ENCODE peak calls at places on chromosomes 11 and 22, in four cellular contexts. F is AG10803; V is RWPE2; G is activated CD8-positive, alpha-beta T cell treated with anti-CD3 and anti-CD28 coated beads for 36 hours. P is an unnamed sample.

GRCh38 chr11:100692290-100692689 is 5.2 kb downstream of the ARHGAP42 start:
- DNase-seq in V (no peak), G (no peak), F (no peak), P (no peak)

GRCh38 chr11:94762208-94762607 is 5.9 kb upstream of the AMOTL1 start:
- DNase-seq in V (no peak), G (peak), F (no peak), P (no peak)

GRCh38 chr22:23708270-23708669 is 17.5 kb downstream of the RGL4 start:
- DNase-seq in V (no peak), F (no peak), G (no peak), P (no peak)

GRCh38 chr11:70828498-70829159 is 423.7 kb downstream of the SHANK2 start:
- DNase-seq in G (no peak), F (peak), V (no peak), P (no peak)

GRCh38 chr22:31893460-31893859 is 50.9 kb upstream of the YWHAH start:
- DNase-seq in F (no peak), G (no peak), V (no peak), P (no peak)

GRCh38 chr11:88404363-88404762 is 66.8 kb upstream of the CTSC start:
- DNase-seq in F (no peak), G (no peak), V (no peak), P (no peak)

GRCh38 chr22:44486538-44486937 is 11.5 kb downstream of the RTL6 start:
- DNase-seq in V (no peak), G (no peak), F (no peak), P (no peak)

GRCh38 chr11:11552688-11553087 is 69.1 kb downstream of the GALNT18 start:
- DNase-seq in F (no peak), V (no peak), G (no peak), P (no peak)

GRCh38 chr11:23957309-23957708 is 539.5 kb upstream of the LUZP2 start:
- DNase-seq in G (no peak), F (peak), V (no peak), P (no peak)

GRCh38 chr11:120205596-120206161 is 5.2 kb upstream of the OAF start:
- DNase-seq in G (no peak), F (peak), V (no peak), P (no peak)

GRCh38 chr11:75352417-75353206 is 1.2 kb upstream of the ARRB1 start:
- DNase-seq in V (no peak), F (no peak), G (peak), P (no peak)

GRCh38 chr11:37967635-37968034 is 1369.6 kb upstream of the RAG2 start:
- DNase-seq in F (no peak), V (no peak), G (no peak), P (no peak)

GRCh38 chr11:45936655-45937054 is 14.2 kb downstream of the LARGE2 start:
- DNase-seq in F (no peak), V (no peak), G (no peak), P (no peak)

GRCh38 chr11:2269601-2270321 is 627 bp downstream of the ASCL2 start:
- DNase-seq in F (peak), V (peak), G (peak), P (no peak)
- TF ChIP-seq CTCF in F (no peak), V (peak), G (no peak), P (peak)

DNA sequence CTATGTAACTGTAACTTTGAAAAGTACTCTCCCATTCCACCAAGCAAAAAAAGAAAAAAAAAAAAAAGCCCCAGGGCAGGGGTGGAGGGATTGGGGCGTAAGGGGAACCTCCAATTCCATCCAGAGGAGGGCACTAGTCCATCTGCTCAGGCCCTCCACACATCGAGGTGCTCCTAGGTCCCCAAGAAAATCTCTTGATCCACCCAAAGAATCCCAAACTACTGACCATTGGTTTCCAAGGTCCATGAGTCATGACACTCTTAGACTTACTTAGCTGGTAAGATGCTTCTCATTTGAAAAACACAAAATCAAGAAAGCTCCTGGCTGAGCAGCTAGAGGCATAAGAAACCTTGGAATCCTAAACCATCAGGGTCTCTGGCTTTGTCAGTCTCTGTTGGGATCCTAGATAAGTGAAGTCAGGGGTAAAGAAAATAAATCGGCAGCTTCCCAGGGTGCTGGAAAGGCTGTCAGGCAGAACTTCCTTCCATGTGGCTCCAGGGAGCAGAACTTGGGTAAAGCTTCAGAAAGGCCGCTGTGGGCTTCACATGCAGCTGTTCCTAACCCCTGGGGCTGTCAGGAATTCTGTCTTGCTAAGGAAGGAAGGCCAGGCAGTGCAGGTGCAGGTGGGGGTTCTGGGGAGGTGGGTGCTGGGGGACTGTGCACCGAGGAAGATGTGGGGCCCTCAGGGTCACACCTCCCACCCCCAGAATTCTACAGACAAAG is 49.4 kb upstream of the ADA2 start:
- DNase-seq in F (no peak), V (no peak), G (peak), P (no peak)
- TF ChIP-seq CTCF in F (no peak), V (no peak), G (peak), P (peak)

GRCh38 chr11:106152824-106153223 is 75.4 kb downstream of the AASDHPPT start:
- DNase-seq in F (peak), V (no peak), G (no peak), P (no peak)

GRCh38 chr11:106156290-106156937 is 79.0 kb downstream of the AASDHPPT start:
- DNase-seq in F (peak), G (peak), V (no peak), P (no peak)

DNA sequence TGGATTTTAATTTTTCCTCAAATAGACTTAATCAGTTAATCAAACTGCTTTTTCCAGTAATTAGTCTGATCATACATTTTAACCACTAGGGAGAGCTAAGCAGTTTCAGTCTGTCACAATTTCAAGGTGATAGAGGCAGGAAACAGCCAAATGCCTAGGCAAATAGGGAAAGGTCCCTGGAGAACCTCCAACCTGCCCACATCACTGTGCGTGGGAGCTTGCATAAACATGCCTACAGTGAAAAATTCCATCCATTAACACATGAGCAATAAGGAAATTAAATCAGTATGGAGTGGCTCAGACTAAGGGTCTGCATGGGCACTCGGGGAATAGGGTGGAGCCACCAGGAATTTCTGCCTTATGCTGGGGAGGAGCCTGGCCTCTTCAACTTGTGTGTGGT is 74.6 kb downstream of the AASDHPPT start:
- DNase-seq in G (no peak), V (no peak), F (peak), P (no peak)
- TF ChIP-seq CTCF in G (no peak), V (peak), F (peak), P (peak)

GRCh38 chr22:49629024-49629570 is 198.6 kb downstream of the BRD1 start:
- DNase-seq in G (no peak), V (peak), F (no peak), P (no peak)

GRCh38 chr22:49628351-49629023 is 199.2 kb downstream of the BRD1 start:
- DNase-seq in G (no peak), V (peak), F (no peak), P (no peak)

GRCh38 chr22:49627217-49628181 is 200.2 kb downstream of the BRD1 start:
- DNase-seq in V (peak), G (no peak), F (no peak), P (peak)

GRCh38 chr22:49624421-49625177 is 203.1 kb downstream of the BRD1 start:
- DNase-seq in G (no peak), V (no peak), F (no peak), P (peak)

DNA sequence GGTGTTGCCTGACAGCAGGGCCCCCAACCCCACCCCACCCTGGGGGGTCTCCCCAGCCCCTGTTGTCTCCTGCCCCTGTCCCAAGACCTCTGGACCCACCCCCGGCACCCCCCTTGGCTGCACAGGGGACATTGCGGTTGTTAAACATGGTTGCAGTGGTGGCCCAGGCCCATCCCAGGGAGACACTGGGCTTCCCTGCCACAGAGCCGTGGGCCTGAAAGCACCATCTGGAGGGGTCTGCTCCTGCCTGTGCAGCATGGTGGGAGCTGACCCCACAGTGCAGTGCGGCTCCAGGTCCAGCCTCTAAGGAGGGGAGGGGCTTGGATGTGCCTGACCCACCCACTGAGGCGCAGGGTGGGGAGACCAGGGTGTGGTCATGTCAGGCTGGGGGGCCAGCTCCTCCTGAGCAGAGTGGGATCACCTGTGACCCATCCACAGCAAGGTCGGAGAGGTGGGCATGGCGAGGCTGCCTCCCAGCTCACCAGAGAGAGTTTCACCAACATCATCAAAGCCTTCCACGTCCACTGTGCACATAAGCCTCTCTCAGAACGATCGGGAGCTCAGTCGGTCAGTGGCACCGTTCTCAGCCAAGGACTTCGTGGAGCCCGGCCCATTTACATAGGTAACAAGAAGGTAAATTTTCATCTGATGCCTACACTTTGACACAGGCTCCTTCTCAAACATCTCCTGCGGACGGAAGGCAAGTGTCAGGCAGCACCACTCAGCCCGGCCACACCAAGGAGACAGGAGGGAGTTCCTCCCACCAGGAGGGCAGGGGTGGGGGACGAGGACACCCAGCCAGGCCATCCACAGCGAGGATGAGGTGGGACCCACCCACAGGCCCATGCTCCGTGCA is 201.1 kb downstream of the BRD1 start:
- DNase-seq in V (no peak), F (no peak), G (no peak), P (peak)
- TF ChIP-seq CTCF in V (no peak), F (no peak), G (no peak), P (no peak)

DNA sequence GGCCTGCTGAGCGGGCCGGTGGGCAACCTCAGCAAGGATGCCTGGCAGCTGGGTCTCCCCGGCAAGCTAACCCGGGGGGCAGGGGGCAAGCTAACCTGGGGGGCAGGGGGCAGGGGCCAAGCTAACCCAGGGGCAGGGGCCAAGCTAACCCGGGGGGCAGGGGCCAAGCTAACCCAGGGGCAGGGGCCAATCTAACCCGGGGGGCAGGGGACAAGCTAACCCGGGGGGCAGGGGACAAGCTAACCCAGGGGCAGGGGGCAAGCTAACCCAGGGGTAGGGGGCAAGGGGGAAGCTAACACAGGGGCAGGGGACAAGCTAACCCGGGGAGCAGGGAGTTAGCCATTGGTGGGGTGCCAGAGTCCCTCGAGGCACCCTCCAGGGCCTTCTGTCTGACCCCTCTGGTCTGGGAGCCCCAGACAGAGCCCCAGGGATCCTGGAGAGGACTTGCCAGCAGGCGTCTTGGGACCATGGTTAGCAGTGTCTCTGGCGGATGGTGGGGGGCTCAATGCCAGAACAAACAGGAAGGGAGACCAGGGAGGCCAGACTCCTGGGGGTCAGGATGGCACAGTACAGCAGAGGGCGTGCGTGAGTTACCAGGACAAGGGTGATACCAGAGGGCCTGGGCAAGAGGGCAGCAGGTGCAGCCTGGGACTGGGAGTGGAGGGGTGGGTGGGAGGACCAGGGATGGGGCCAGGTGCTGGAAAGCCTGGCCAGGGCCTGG is 16.1 kb downstream of the IGF2 start:
- DNase-seq in V (peak), F (no peak), G (no peak), P (no peak)
- TF ChIP-seq CTCF in V (no peak), F (no peak), G (no peak), P (peak)

DNA sequence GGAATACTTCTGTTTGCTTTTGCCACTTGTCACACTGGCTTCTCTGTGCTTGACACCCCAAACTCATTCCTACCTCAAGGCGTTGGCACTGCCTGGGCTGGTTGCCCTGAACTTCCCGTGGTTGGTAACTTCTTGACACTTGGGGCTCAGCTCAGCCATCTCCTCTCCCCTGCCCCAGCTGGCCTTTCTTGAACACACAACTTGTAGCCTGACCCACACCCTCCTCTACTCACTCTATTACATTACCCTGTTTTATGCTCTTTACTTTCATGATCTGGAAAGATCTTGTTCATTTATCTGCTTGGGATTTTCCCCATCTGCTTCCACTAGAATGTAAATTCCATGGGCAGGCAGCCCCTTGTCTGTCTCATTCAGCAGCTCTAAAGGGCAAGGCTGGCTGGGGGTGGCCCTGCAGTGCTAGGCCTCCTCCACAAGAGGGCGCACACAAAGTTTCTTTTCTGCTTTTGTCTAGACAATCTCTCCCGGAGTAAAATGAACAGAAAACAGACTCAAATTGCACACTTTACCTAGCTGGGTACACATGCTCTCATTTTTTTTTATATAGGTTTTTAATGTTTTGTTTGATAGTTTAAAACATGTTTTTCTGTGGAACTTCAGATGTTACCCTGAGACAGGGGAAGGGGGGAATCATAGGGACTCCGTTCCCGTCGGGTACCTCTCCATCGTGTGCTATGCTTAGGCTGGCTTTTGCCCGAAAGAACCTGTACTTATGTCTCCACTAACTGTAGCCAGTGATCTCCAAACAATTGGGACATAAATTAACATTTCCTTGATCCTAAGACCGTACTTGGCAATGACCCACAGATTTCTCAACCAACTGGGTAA is 16.4 kb upstream of the MRGPRX2 start:
- DNase-seq in F (peak), V (no peak), G (peak), P (no peak)
- TF ChIP-seq CTCF in F (peak), V (peak), G (peak), P (peak)

DNA sequence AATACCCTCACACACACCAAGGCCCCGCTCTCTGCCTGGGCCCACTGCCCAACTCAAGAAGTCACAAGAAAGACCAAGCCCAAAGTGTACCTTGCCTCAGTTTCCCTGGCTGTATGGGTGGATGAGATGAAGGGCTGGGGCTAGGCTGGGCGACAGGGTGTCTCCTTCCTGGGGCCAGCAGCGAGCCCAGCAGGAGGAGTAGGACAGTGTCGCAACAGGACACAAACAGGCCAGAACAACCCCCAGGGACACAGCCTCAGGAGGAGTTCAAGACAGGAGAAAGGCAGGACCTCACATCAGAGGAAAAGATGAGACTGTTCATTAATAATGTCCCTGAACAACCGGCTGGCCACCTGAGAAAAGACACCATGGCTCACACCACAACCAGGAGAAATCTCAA is 13.3 kb downstream of the CSNK1E start:
- DNase-seq in G (no peak), F (no peak), V (no peak), P (no peak)
- TF ChIP-seq CTCF in G (no peak), F (no peak), V (no peak), P (no peak)

P was measured in chondrocyte.